ENCODE peak calls at places on chromosomes 16 and 17, in nine cellular contexts. One of them, this sample, is unnamed.

GRCh38 chr17:322006-322780 is 30.4 kb downstream of the RPH3AL start:
- DNase-seq in SK-N-SH: no peak
- DNase-seq in HepG2: no peak
- DNase-seq in K562: no peak
- DNase-seq in sigmoid colon: peak; percentile 49
- DNase-seq in H1: no peak
- DNase-seq in suprapubic skin: no peak
- DNase-seq in tibial nerve: no peak
- DNase-seq in A549: no peak
- DNase-seq in this sample: no peak

GRCh38 chr17:57284984-57285646 is 28.8 kb downstream of the MSI2 start:
- DNase-seq in sigmoid colon: no peak
- DNase-seq in K562: peak; percentile 75
- DNase-seq in tibial nerve: no peak
- DNase-seq in H1: no peak
- DNase-seq in A549: no peak
- DNase-seq in HepG2: peak; percentile 65
- DNase-seq in SK-N-SH: no peak
- DNase-seq in suprapubic skin: no peak
- DNase-seq in this sample: peak; percentile 63

GRCh38 chr17:43860077-43860725 is 13.2 kb downstream of the CD300LG start:
- DNase-seq in A549: no peak
- DNase-seq in SK-N-SH: no peak
- DNase-seq in tibial nerve: no peak
- DNase-seq in H1: no peak
- DNase-seq in suprapubic skin: no peak
- DNase-seq in HepG2: no peak
- DNase-seq in sigmoid colon: peak; percentile 52
- DNase-seq in K562: no peak
- DNase-seq in this sample: no peak

GRCh38 chr17:72466199-72466598 is 345.4 kb downstream of the SOX9 start:
- DNase-seq in SK-N-SH: no peak
- DNase-seq in tibial nerve: no peak
- DNase-seq in suprapubic skin: no peak
- DNase-seq in A549: peak; percentile 95
- DNase-seq in sigmoid colon: no peak
- DNase-seq in HepG2: peak; percentile 48
- DNase-seq in K562: no peak
- DNase-seq in H1: no peak
- DNase-seq in this sample: no peak

GRCh38 chr17:47257651-47258339 is 4.2 kb downstream of the ITGB3 start:
- DNase-seq in tibial nerve: no peak
- DNase-seq in H1: no peak
- DNase-seq in HepG2: no peak
- DNase-seq in SK-N-SH: no peak
- DNase-seq in suprapubic skin: no peak
- DNase-seq in K562: peak; percentile 67
- DNase-seq in sigmoid colon: no peak
- DNase-seq in A549: no peak
- DNase-seq in this sample: no peak

GRCh38 chr17:56824503-56824902 is 9.2 kb downstream of the C17orf67 start:
- DNase-seq in K562: no peak
- DNase-seq in A549: no peak
- DNase-seq in tibial nerve: no peak
- DNase-seq in suprapubic skin: no peak
- DNase-seq in H1: no peak
- DNase-seq in sigmoid colon: no peak
- DNase-seq in SK-N-SH: no peak
- DNase-seq in HepG2: no peak
- DNase-seq in this sample: no peak

GRCh38 chr16:56164636-56165035 is 26.7 kb upstream of the GNAO1 start:
- DNase-seq in H1: no peak
- DNase-seq in tibial nerve: no peak
- DNase-seq in sigmoid colon: no peak
- DNase-seq in SK-N-SH: no peak
- DNase-seq in suprapubic skin: no peak
- DNase-seq in HepG2: no peak
- DNase-seq in K562: no peak
- DNase-seq in A549: no peak
- DNase-seq in this sample: no peak

GRCh38 chr16:46923513-46924295 is 39.5 kb downstream of the GPT2 start:
- DNase-seq in K562: no peak
- DNase-seq in A549: no peak
- DNase-seq in tibial nerve: no peak
- DNase-seq in suprapubic skin: no peak
- DNase-seq in HepG2: no peak
- DNase-seq in SK-N-SH: no peak
- DNase-seq in sigmoid colon: no peak
- DNase-seq in H1: no peak
- DNase-seq in this sample: no peak

GRCh38 chr16:48434653-48435318 is 49.6 kb upstream of the SIAH1 start:
- DNase-seq in SK-N-SH: no peak
- DNase-seq in sigmoid colon: no peak
- DNase-seq in A549: peak; percentile 80
- DNase-seq in suprapubic skin: no peak
- DNase-seq in K562: no peak
- DNase-seq in HepG2: no peak
- DNase-seq in tibial nerve: no peak
- DNase-seq in H1: no peak
- DNase-seq in this sample: no peak

GRCh38 chr16:20897253-20897896 is 2.8 kb downstream of the DCUN1D3 start:
- DNase-seq in SK-N-SH: no peak
- DNase-seq in sigmoid colon: no peak
- DNase-seq in K562: no peak
- DNase-seq in tibial nerve: no peak
- DNase-seq in A549: no peak
- DNase-seq in H1: no peak
- DNase-seq in HepG2: peak; percentile 36
- DNase-seq in suprapubic skin: no peak
- DNase-seq in this sample: no peak

GRCh38 chr16:20900299-20901067 is at the start of the genes DCUN1D3 and LYRM1:
- DNase-seq in K562: peak; percentile 99
- DNase-seq in SK-N-SH: peak; percentile 96
- DNase-seq in tibial nerve: peak; percentile 94
- DNase-seq in A549: peak; percentile 99
- DNase-seq in HepG2: peak; percentile 99
- DNase-seq in sigmoid colon: peak; percentile 99
- DNase-seq in H1: peak; percentile 94
- DNase-seq in suprapubic skin: peak; percentile 98
- DNase-seq in this sample: peak; percentile 98

GRCh38 chr16:20897897-20898296 is 2.3 kb downstream of the DCUN1D3 start:
- DNase-seq in K562: no peak
- DNase-seq in tibial nerve: no peak
- DNase-seq in SK-N-SH: no peak
- DNase-seq in A549: no peak
- DNase-seq in suprapubic skin: no peak
- DNase-seq in H1: no peak
- DNase-seq in sigmoid colon: no peak
- DNase-seq in HepG2: no peak
- DNase-seq in this sample: no peak

GRCh38 chr16:20899503-20900298 is 457 bp downstream of the DCUN1D3 start:
- DNase-seq in H1: no peak
- DNase-seq in tibial nerve: peak; percentile 18
- DNase-seq in sigmoid colon: no peak
- DNase-seq in A549: peak; percentile 36
- DNase-seq in K562: peak; percentile 28
- DNase-seq in SK-N-SH: peak; percentile 57
- DNase-seq in suprapubic skin: peak; percentile 80
- DNase-seq in HepG2: peak; percentile 92
- DNase-seq in this sample: peak; percentile 68

GRCh38 chr16:20898938-20899502 is 1.1 kb downstream of the DCUN1D3 start:
- DNase-seq in HepG2: peak; percentile 56
- DNase-seq in K562: no peak
- DNase-seq in tibial nerve: no peak
- DNase-seq in H1: no peak
- DNase-seq in suprapubic skin: no peak
- DNase-seq in A549: no peak
- DNase-seq in sigmoid colon: no peak
- DNase-seq in SK-N-SH: no peak
- DNase-seq in this sample: no peak
- H3K4me3 ChIP-seq in HepG2: peak overlapping the region; percentile 83
- H3K4me3 ChIP-seq in K562: peak overlapping the region; percentile 85
- H3K4me3 ChIP-seq in tibial nerve: peak overlapping the region; percentile 88
- H3K4me3 ChIP-seq in H1: peak overlapping the region; percentile 86
- H3K4me3 ChIP-seq in suprapubic skin: peak overlapping the region; percentile 61
- H3K4me3 ChIP-seq in A549: peak overlapping the region; percentile 90
- H3K4me3 ChIP-seq in sigmoid colon: peak overlapping the region; percentile 78
- H3K4me3 ChIP-seq in SK-N-SH: peak overlapping the region; percentile 95
- H3K4me3 ChIP-seq in this sample: peak overlapping the region; percentile 83

GRCh38 chr17:39726617-39727016 is 3.7 kb downstream of the MIEN1 start:
- DNase-seq in HepG2: no peak
- DNase-seq in K562: no peak
- DNase-seq in H1: no peak
- DNase-seq in sigmoid colon: no peak
- DNase-seq in SK-N-SH: no peak
- DNase-seq in tibial nerve: no peak
- DNase-seq in suprapubic skin: no peak
- DNase-seq in A549: no peak
- DNase-seq in this sample: no peak

GRCh38 chr17:39722104-39722503 is 8.2 kb downstream of the MIEN1 start:
- DNase-seq in A549: no peak
- DNase-seq in suprapubic skin: no peak
- DNase-seq in SK-N-SH: no peak
- DNase-seq in HepG2: no peak
- DNase-seq in K562: no peak
- DNase-seq in sigmoid colon: no peak
- DNase-seq in tibial nerve: no peak
- DNase-seq in H1: no peak
- DNase-seq in this sample: no peak

GRCh38 chr17:39724731-39725130 is 5.6 kb downstream of the MIEN1 start:
- DNase-seq in H1: no peak
- DNase-seq in HepG2: no peak
- DNase-seq in SK-N-SH: no peak
- DNase-seq in A549: no peak
- DNase-seq in tibial nerve: no peak
- DNase-seq in K562: no peak
- DNase-seq in sigmoid colon: no peak
- DNase-seq in suprapubic skin: no peak
- DNase-seq in this sample: no peak

GRCh38 chr17:39719966-39720365 is 10.4 kb downstream of the MIEN1 start:
- DNase-seq in A549: no peak
- DNase-seq in suprapubic skin: no peak
- DNase-seq in HepG2: no peak
- DNase-seq in K562: no peak
- DNase-seq in tibial nerve: no peak
- DNase-seq in SK-N-SH: no peak
- DNase-seq in sigmoid colon: no peak
- DNase-seq in H1: no peak
- DNase-seq in this sample: no peak

DNA sequence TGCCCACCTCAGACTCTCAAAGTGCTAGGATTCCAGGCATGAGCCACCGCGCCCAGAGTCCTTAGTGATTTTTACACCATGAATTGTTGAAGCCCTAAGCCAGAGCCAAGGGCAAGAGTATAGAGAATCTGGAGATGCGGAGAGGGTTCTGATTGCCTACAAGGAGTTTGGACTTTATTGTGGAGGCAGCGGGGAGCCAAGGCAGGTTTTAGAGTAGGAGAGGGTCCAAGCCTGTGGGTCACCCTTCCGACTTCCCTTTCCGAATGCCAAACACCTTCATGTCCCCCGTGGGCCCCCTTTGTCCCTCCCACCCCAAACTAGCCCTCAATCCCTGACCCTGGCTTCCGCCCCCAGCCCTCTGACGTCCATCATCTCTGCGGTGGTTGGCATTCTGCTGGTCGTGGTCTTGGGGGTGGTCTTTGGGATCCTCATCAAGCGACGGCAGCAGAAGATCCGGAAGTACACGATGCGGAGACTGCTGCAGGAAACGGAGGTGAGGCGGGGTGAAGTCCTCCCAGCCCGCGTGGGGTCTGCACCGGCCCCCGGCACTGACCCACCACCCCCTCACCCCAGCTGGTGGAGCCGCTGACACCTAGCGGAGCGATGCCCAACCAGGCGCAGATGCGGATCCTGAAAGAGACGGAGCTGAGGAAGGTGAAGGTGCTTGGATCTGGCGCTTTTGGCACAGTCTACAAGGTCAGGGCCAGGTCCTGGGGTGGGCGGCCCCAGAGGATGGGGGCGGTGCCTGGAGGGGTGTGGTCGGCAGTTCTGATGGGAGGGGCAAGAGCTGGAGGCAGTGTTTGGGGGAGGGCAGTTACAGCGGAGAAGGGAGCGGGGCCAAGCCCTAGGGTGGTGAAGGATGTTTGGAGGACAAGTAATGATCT is 7.1 kb downstream of the MIEN1 start:
- DNase-seq in tibial nerve: no peak
- DNase-seq in HepG2: no peak
- DNase-seq in H1: no peak
- DNase-seq in SK-N-SH: no peak
- DNase-seq in A549: no peak
- DNase-seq in K562: peak; percentile 93
- DNase-seq in suprapubic skin: no peak
- DNase-seq in sigmoid colon: no peak
- DNase-seq in this sample: no peak
- TF ChIP-seq EP300 in tibial nerve: no peak
- TF ChIP-seq EP300 in HepG2: no peak
- TF ChIP-seq EP300 in H1: no peak
- TF ChIP-seq EP300 in SK-N-SH: no peak
- TF ChIP-seq EP300 in A549: no peak
- TF ChIP-seq EP300 in K562: no peak
- TF ChIP-seq EP300 in suprapubic skin: no peak
- TF ChIP-seq EP300 in sigmoid colon: no peak
- TF ChIP-seq EP300 in this sample: no peak

DNA sequence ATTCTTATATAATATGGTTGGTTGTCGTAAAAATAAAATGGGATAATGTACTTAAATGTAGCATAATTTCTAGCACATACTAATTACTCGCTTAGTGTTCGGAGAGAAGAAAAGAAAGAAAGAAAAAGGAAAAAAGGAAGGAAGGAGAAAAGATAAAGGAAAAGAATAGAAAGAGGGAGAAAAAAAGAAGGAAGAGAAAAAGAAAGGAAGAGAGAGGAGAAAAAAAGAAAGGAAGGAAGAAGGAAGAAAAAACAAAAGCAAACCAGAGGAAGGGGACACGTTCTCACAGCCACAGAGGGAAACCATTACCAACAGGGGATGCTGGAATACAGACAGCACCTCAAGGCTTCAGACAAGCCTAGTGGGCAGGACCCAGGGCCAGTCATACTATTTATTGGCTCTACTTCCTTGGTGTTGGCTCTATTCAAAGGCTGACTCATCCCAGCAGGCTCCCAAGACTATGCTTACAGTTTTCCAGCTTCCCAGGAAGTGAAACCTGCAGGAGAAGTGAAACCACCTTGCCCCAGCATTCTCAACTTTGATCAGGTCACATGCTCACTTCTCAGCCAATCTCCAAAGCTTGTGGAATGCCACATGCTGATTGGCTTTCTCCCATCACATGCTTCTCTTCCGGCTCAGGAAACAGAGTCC is 273.5 kb upstream of the IRX5 start:
- DNase-seq in H1: no peak
- DNase-seq in tibial nerve: no peak
- DNase-seq in sigmoid colon: no peak
- DNase-seq in HepG2: no peak
- DNase-seq in K562: no peak
- DNase-seq in SK-N-SH: no peak
- DNase-seq in suprapubic skin: no peak
- DNase-seq in A549: peak; percentile 74
- DNase-seq in this sample: no peak
- H3K4me3 ChIP-seq in H1: no peak overlapping the region
- H3K4me3 ChIP-seq in tibial nerve: no peak overlapping the region
- H3K4me3 ChIP-seq in sigmoid colon: no peak overlapping the region
- H3K4me3 ChIP-seq in HepG2: no peak overlapping the region
- H3K4me3 ChIP-seq in K562: no peak overlapping the region
- H3K4me3 ChIP-seq in SK-N-SH: no peak overlapping the region
- H3K4me3 ChIP-seq in suprapubic skin: no peak overlapping the region
- H3K4me3 ChIP-seq in A549: no peak overlapping the region
- H3K4me3 ChIP-seq in this sample: no peak overlapping the region

GRCh38 chr17:33369149-33369548 is 76.1 kb upstream of the ASIC2 start:
- DNase-seq in HepG2: no peak
- DNase-seq in sigmoid colon: no peak
- DNase-seq in tibial nerve: no peak
- DNase-seq in SK-N-SH: no peak
- DNase-seq in K562: no peak
- DNase-seq in A549: no peak
- DNase-seq in suprapubic skin: no peak
- DNase-seq in H1: no peak
- DNase-seq in this sample: no peak
- TF ChIP-seq EP300 in HepG2: no peak
- TF ChIP-seq EP300 in sigmoid colon: no peak
- TF ChIP-seq EP300 in tibial nerve: no peak
- TF ChIP-seq EP300 in SK-N-SH: no peak
- TF ChIP-seq EP300 in K562: no peak
- TF ChIP-seq EP300 in A549: no peak
- TF ChIP-seq EP300 in suprapubic skin: no peak
- TF ChIP-seq EP300 in H1: no peak
- TF ChIP-seq EP300 in this sample: no peak

This sample was measured in ovary.